ENCODE peak calls at places on chromosome 5, in four cellular contexts. H is upper lobe of right lung, D is aorta, C is mucosa of descending colon. K is an unnamed sample.

GRCh38 chr5:56099346-56099745 is 104.6 kb upstream of the IL6ST start:
- DNase-seq in H (no peak), D (no peak), C (no peak), K (no peak)

GRCh38 chr5:95080026-95080425 is 204.9 kb downstream of the MCTP1 start:
- DNase-seq in H (no peak), D (no peak), C (no peak), K (no peak)

GRCh38 chr5:178662541-178662860 is 35.7 kb upstream of the CLK4 start:
- DNase-seq in H (no peak), D (no peak), C (no peak), K (no peak)

GRCh38 chr5:32223972-32224608 is 50.0 kb upstream of the GOLPH3 start:
- DNase-seq in H (no peak), D (no peak), C (no peak), K (no peak)

GRCh38 chr5:150616024-150616470 is 24.4 kb upstream of the SYNPO start:
- DNase-seq in H (no peak), D (peak; percentile 79), C (peak; percentile 84), K (peak; percentile 64)

GRCh38 chr5:82387041-82387818 is 109.1 kb upstream of the RPS23 start:
- DNase-seq in H (no peak), D (no peak), C (no peak), K (peak; percentile 75)

GRCh38 chr5:131634666-131634995 is 398 bp downstream of the RAPGEF6 start:
- DNase-seq in H (no peak), D (peak; percentile 77), C (no peak), K (peak; percentile 80)

GRCh38 chr5:92309336-92309991 is 926.3 kb upstream of the ARRDC3 start:
- DNase-seq in H (no peak), D (no peak), C (no peak), K (no peak)

GRCh38 chr5:131595088-131596033 is 39.7 kb downstream of the RAPGEF6 start:
- DNase-seq in H (no peak), D (no peak), C (no peak), K (no peak)

GRCh38 chr5:132813599-132814440 is 718 bp downstream of the SOWAHA start:
- DNase-seq in H (no peak), D (peak; percentile 61), C (peak; percentile 72), K (no peak)

GRCh38 chr5:206406-206805 is 11.5 kb downstream of the CCDC127 start:
- DNase-seq in H (peak; percentile 25), D (no peak), C (no peak), K (no peak)

GRCh38 chr5:17157916-17158529 is 59.4 kb upstream of the BASP1 start:
- DNase-seq in H (no peak), D (no peak), C (peak; percentile 45), K (no peak)

GRCh38 chr5:14190194-14191164 is 47.3 kb downstream of the TRIO start:
- DNase-seq in H (no peak), D (peak; percentile 82), C (no peak), K (peak; percentile 58)

GRCh38 chr5:115818821-115819220 is 2.4 kb upstream of the CDO1 start:
- DNase-seq in H (no peak), D (no peak), C (peak; percentile 21), K (no peak)

GRCh38 chr5:176618783-176619182 is 8.8 kb upstream of the GPRIN1 start:
- DNase-seq in H (no peak), D (no peak), C (no peak), K (no peak)

GRCh38 chr5:140151719-140152609 is 23.0 kb upstream of the CYSTM1 start:
- DNase-seq in H (no peak), D (no peak), C (no peak), K (no peak)

GRCh38 chr5:54580997-54581741 is 63.6 kb downstream of the SNX18 start:
- DNase-seq in H (no peak), D (peak; percentile 58), C (no peak), K (no peak)

GRCh38 chr5:59380350-59380951 is 513.1 kb downstream of the PDE4D start:
- DNase-seq in H (no peak), D (no peak), C (no peak), K (peak; percentile 86)

GRCh38 chr5:68489556-68489955 is 274.0 kb downstream of the PIK3R1 start:
- DNase-seq in H (no peak), D (no peak), C (no peak), K (no peak)

GRCh38 chr5:97111004-97111403 is 31.4 kb downstream of the LIX1 start:
- DNase-seq in H (no peak), D (no peak), C (no peak), K (no peak)

GRCh38 chr5:62206150-62206829 is 99.7 kb upstream of the KIF2A start:
- DNase-seq in H (no peak), D (no peak), C (no peak), K (peak; percentile 10)

GRCh38 chr5:124923131-124923530 is 176.7 kb upstream of the ZNF608 start:
- DNase-seq in H (no peak), D (no peak), C (no peak), K (peak; percentile 11)

GRCh38 chr5:123387313-123387712 is 35.9 kb downstream of the CEP120 start:
- DNase-seq in H (no peak), D (no peak), C (no peak), K (no peak)

DNA sequence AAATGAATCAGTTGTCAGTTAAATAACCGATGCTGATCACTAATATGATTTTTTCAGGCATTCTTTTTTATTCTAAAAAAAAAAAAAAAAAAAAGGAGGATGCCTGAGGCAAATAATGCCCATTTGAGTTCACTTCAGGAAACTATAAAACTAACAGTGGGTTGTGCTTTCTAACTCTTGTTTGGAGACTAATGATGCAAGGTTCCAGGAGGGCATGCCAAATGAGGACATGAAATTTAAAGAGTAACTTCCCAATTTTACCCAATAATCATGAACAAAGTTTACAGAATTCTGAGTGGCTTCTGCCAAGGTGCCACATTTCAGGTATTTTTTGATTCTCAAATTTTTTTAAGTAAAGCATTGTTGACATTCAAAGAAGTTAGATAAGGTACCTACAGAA is 41.0 kb downstream of the CEP120 start:
- DNase-seq in H (no peak), D (no peak), C (no peak), K (no peak)
- H3K4me3 ChIP-seq in H (no peak overlapping the region), D (no peak overlapping the region), C (no peak overlapping the region), K (no peak overlapping the region)

DNA sequence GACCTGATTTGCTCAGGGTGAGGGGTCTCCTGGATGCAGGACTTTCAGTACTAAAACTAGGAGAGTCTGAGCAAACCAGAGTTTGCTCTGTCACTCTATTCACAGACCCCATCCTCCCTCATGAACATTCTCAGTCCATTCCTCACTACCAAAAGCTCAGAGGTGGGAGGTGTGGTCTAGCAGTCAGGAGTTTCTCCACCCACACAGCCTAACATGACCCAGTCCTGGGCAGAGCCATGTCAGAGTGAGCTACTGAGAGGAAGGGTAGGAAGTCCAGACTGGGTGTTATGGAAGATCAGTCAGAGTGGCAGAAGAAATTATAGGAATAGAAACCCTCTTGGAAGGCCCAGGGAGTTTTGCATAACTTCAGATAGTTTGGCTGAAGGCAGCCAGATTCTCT is 113.3 kb upstream of the GRAMD2B start:
- DNase-seq in H (no peak), D (no peak), C (no peak), K (no peak)
- H3K9me3 ChIP-seq in H (no peaks in the 10 kb centered on the region), D (no peaks in the 10 kb centered on the region), C (no peaks in the 10 kb centered on the region), K (no peaks in the 10 kb centered on the region)

GRCh38 chr5:157558681-157559080 is 16.9 kb downstream of the ADAM19 start:
- DNase-seq in H (no peak), D (no peak), C (no peak), K (no peak)

GRCh38 chr5:157558089-157558595 is 17.4 kb downstream of the ADAM19 start:
- DNase-seq in H (no peak), D (no peak), C (no peak), K (peak; percentile 71)

GRCh38 chr5:157555031-157555640 is 20.4 kb downstream of the ADAM19 start:
- DNase-seq in H (no peak), D (no peak), C (no peak), K (no peak)

GRCh38 chr5:157554180-157555030 is 21.2 kb downstream of the ADAM19 start:
- DNase-seq in H (no peak), D (no peak), C (no peak), K (no peak)

DNA sequence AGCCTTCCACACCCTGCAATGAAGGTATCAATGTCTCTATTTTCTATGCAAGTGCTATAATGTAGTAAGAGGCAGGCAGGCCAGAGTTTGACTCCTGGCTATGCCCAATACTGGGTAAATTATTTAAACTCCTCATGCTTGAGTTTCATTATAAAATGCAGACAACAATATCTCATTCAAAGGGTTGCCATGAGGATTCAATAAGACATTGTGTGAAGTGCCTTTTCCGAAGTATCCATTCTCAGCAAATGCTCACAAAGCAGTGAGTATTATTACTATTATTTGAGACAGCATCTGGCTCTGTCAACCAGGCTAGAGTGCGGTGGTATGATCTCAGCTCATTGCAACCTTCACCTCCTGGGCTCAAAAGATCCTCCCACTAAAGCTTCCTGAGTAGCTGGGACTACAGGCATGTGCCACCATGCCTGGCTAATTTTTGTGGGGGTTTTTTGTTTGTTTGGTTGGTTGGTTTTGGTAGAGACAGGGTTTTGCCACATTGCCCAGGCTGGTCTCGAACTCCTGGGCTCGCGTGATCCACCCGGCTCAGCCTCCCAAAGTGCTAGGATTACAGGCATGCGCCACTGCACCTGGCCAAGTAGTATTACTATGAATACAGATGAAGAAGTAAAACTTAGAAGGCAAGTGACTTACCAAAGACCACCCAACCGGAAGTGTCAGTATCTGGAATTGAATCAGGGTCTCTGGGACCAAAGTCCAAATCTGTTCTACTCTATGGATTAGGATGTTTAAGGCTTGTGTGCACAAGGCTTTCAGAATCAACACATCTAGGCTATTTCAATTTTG is 18.8 kb downstream of the ADAM19 start:
- DNase-seq in H (no peak), D (no peak), C (no peak), K (no peak)
- H3K4me1 ChIP-seq in H (peaks cover 31% of the 10 kb centered on the region), D (peaks cover 4% of the 10 kb centered on the region), C (no peaks in the 10 kb centered on the region), K (peaks cover 28% of the 10 kb centered on the region)

DNA sequence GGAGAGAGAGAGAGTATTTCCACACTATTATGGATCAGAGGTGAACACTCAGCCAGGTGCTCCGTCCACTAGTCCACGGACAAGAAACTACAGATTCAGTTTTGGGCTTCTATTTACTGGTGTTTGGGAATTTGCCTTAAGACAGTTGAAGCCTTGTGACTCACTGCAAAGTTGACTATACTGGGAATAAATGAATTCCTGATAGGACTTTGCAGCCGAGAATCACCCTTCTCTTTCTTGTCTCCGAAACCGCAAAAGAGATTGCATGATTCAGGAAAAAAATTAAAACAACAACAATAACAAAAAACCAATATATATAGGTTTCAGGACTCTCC is 701 bp downstream of the TMEM171 start:
- DNase-seq in H (no peak), D (no peak), C (no peak), K (no peak)
- H3K4me3 ChIP-seq in H (peak overlapping the region; percentile 47), D (no peak overlapping the region), C (peak overlapping the region; percentile 50), K (no peak overlapping the region)

GRCh38 chr5:3593771-3594513 is 1.7 kb upstream of the IRX1 start:
- DNase-seq in H (no peak), D (no peak), C (no peak), K (no peak)
- H3K9me3 ChIP-seq in H (no peaks in the 10 kb centered on the region), D (no peaks in the 10 kb centered on the region), C (no peaks in the 10 kb centered on the region), K (no peaks in the 10 kb centered on the region)

GRCh38 chr5:171984748-171985419 is 21.6 kb downstream of the FBXW11 start:
- DNase-seq in H (no peak), D (no peak), C (no peak), K (peak; percentile 54)
- H3K4me1 ChIP-seq in H (peaks cover 20% of the 10 kb centered on the region), D (no peaks in the 10 kb centered on the region), C (peaks cover 6% of the 10 kb centered on the region), K (peaks cover 12% of the 10 kb centered on the region)

K was measured in SJCRH30.